ENCODE peak calls at places on chromosomes 6 and 20, in seven cellular contexts. N is activated T-helper 1 cell treated with anti-CD3 and anti-CD28 coated beads, Interleukin-2, amount 50 U/mL, for 16 hours; E is NT2/D1; Y is NCI-H1092 treated with DMSO at 0.1 percent for 48 hours; H is NCI-H2081; W is pancreas; Z is ELR. B is an unnamed sample.

GRCh38 chr6:10451828-10452509 is 37.1 kb upstream of the TFAP2A start:
- DNase-seq in N (no peak), E (no peak), Y (no peak), H (no peak), W (no peak), Z (peak), B (no peak)

GRCh38 chr6:134099770-134100169 is 47.3 kb upstream of the SLC2A12 start:
- DNase-seq in N (no peak), E (no peak), Y (no peak), H (no peak), W (no peak), Z (no peak), B (no peak)

GRCh38 chr6:106547556-106547955 is 81.7 kb downstream of the RTN4IP1 start:
- DNase-seq in N (no peak), E (no peak), Y (no peak), H (no peak), W (no peak), Z (no peak), B (no peak)

GRCh38 chr6:26332408-26332807 is 32.6 kb upstream of the BTN3A2 start:
- DNase-seq in N (no peak), E (no peak), Y (no peak), H (no peak), W (no peak), Z (peak), B (no peak)

GRCh38 chr6:11486051-11486450 is 51.5 kb upstream of the TMEM170B start:
- DNase-seq in N (no peak), E (no peak), Y (no peak), H (no peak), W (no peak), Z (no peak), B (no peak)

GRCh38 chr6:81861281-81861680 is 108.8 kb upstream of the TENT5A start:
- DNase-seq in N (no peak), E (no peak), Y (no peak), H (no peak), W (no peak), Z (no peak), B (no peak)

GRCh38 chr20:50610212-50610718 is 81.1 kb downstream of the RIPOR3 start:
- DNase-seq in N (no peak), E (no peak), Y (peak), H (no peak), W (no peak), Z (peak), B (no peak)

GRCh38 chr6:55449219-55449618 is 122.0 kb downstream of the GFRAL start:
- DNase-seq in N (no peak), E (no peak), Y (no peak), H (peak), W (no peak), Z (peak), B (no peak)

GRCh38 chr6:44058617-44059358 is 68.5 kb downstream of the MRPL14 start:
- DNase-seq in N (no peak), E (no peak), Y (no peak), H (no peak), W (peak), Z (peak), B (no peak)

GRCh38 chr6:40894962-40895799 is 143.8 kb downstream of the UNC5CL start:
- DNase-seq in N (no peak), E (peak), Y (no peak), H (no peak), W (peak), Z (peak), B (no peak)

GRCh38 chr6:160254467-160255312 is 3.9 kb downstream of the SLC22A2 start:
- DNase-seq in N (no peak), E (no peak), Y (no peak), H (no peak), W (no peak), Z (no peak), B (no peak)

GRCh38 chr20:10747019-10747418 is 73.2 kb upstream of the JAG1 start:
- DNase-seq in N (no peak), E (no peak), Y (no peak), H (no peak), W (no peak), Z (no peak), B (no peak)

GRCh38 chr6:30006170-30007131 is 54.6 kb upstream of the POLR1H start:
- DNase-seq in N (no peak), E (no peak), Y (no peak), H (no peak), W (peak), Z (no peak), B (no peak)

GRCh38 chr6:107832146-107833056 is 8.3 kb upstream of the SCML4 start:
- DNase-seq in N (no peak), E (no peak), Y (no peak), H (no peak), W (no peak), Z (no peak), B (no peak)

GRCh38 chr6:169792306-169793015 is 41.0 kb downstream of the ERMARD start:
- DNase-seq in N (no peak), E (no peak), Y (no peak), H (no peak), W (no peak), Z (no peak), B (no peak)

GRCh38 chr20:20466341-20466879 is 98.5 kb downstream of the INSM1 start:
- DNase-seq in N (no peak), E (no peak), Y (peak), H (no peak), W (no peak), Z (peak), B (peak)

GRCh38 chr20:32911355-32911754 is 52.6 kb downstream of the EFCAB8 start:
- DNase-seq in N (no peak), E (no peak), Y (no peak), H (no peak), W (no peak), Z (no peak), B (no peak)

GRCh38 chr6:42394881-42395620 is 56.7 kb downstream of the TRERF1 start:
- DNase-seq in N (no peak), E (no peak), Y (no peak), H (no peak), W (no peak), Z (no peak), B (no peak)

GRCh38 chr6:111950661-111951426 is 77.6 kb upstream of the FYN start:
- DNase-seq in N (no peak), E (no peak), Y (peak), H (peak), W (peak), Z (no peak), B (no peak)

GRCh38 chr20:63361507-63362425 is 617 bp upstream of the CHRNA4 start:
- DNase-seq in N (no peak), E (no peak), Y (no peak), H (no peak), W (peak), Z (peak), B (no peak)

GRCh38 chr6:152993431-152993830 is 9.1 kb downstream of the MTRF1L start:
- DNase-seq in N (no peak), E (no peak), Y (no peak), H (no peak), W (no peak), Z (peak), B (no peak)

B was measured in GM18507.